ENCODE peak calls at places on chromosomes 6 and 20, in nine cellular contexts. One of them, this sample, is unnamed.

GRCh38 chr6:134247854-134248580 is 69.9 kb downstream of the SGK1 start:
- DNase-seq in stimulated activated CD4-positive, alpha-beta T cell treated with anti-CD3 and anti-CD28 coated beads, Interleukin-2, amount 100 ng/mL, for 24 hours: no peak
- DNase-seq in amniotic epithelial cell: no peak
- DNase-seq in activated T-helper 1 cell treated with anti-CD3 and anti-CD28 coated beads, Interleukin-2, amount 50 U/mL, for 16 hours: no peak
- DNase-seq in endothelial cell: no peak
- DNase-seq in lower leg skin: no peak
- DNase-seq in mucosa of gallbladder: no peak
- DNase-seq in hepatocyte: no peak
- DNase-seq in stimulated activated naive CD4-positive, alpha-beta T cell: no peak
- DNase-seq in this sample: no peak

GRCh38 chr6:113461153-113461897 is 395.8 kb upstream of the MARCKS start:
- DNase-seq in stimulated activated CD4-positive, alpha-beta T cell treated with anti-CD3 and anti-CD28 coated beads, Interleukin-2, amount 100 ng/mL, for 24 hours: no peak
- DNase-seq in amniotic epithelial cell: no peak
- DNase-seq in activated T-helper 1 cell treated with anti-CD3 and anti-CD28 coated beads, Interleukin-2, amount 50 U/mL, for 16 hours: no peak
- DNase-seq in endothelial cell: no peak
- DNase-seq in lower leg skin: no peak
- DNase-seq in mucosa of gallbladder: no peak
- DNase-seq in hepatocyte: no peak
- DNase-seq in stimulated activated naive CD4-positive, alpha-beta T cell: no peak
- DNase-seq in this sample: no peak

GRCh38 chr6:161444464-161444863 is 170.6 kb upstream of the AGPAT4 start:
- DNase-seq in stimulated activated CD4-positive, alpha-beta T cell treated with anti-CD3 and anti-CD28 coated beads, Interleukin-2, amount 100 ng/mL, for 24 hours: peak
- DNase-seq in amniotic epithelial cell: no peak
- DNase-seq in activated T-helper 1 cell treated with anti-CD3 and anti-CD28 coated beads, Interleukin-2, amount 50 U/mL, for 16 hours: no peak
- DNase-seq in endothelial cell: no peak
- DNase-seq in lower leg skin: peak
- DNase-seq in mucosa of gallbladder: peak
- DNase-seq in hepatocyte: no peak
- DNase-seq in stimulated activated naive CD4-positive, alpha-beta T cell: no peak
- DNase-seq in this sample: peak

GRCh38 chr20:9301129-9302072 is 213.0 kb upstream of the LAMP5 start:
- DNase-seq in stimulated activated CD4-positive, alpha-beta T cell treated with anti-CD3 and anti-CD28 coated beads, Interleukin-2, amount 100 ng/mL, for 24 hours: no peak
- DNase-seq in amniotic epithelial cell: peak
- DNase-seq in activated T-helper 1 cell treated with anti-CD3 and anti-CD28 coated beads, Interleukin-2, amount 50 U/mL, for 16 hours: no peak
- DNase-seq in endothelial cell: no peak
- DNase-seq in lower leg skin: no peak
- DNase-seq in mucosa of gallbladder: peak
- DNase-seq in hepatocyte: peak
- DNase-seq in stimulated activated naive CD4-positive, alpha-beta T cell: no peak
- DNase-seq in this sample: peak

GRCh38 chr6:163340201-163340887 is 74.2 kb upstream of the QKI start:
- DNase-seq in stimulated activated CD4-positive, alpha-beta T cell treated with anti-CD3 and anti-CD28 coated beads, Interleukin-2, amount 100 ng/mL, for 24 hours: no peak
- DNase-seq in amniotic epithelial cell: no peak
- DNase-seq in activated T-helper 1 cell treated with anti-CD3 and anti-CD28 coated beads, Interleukin-2, amount 50 U/mL, for 16 hours: no peak
- DNase-seq in endothelial cell: no peak
- DNase-seq in lower leg skin: no peak
- DNase-seq in mucosa of gallbladder: no peak
- DNase-seq in hepatocyte: no peak
- DNase-seq in stimulated activated naive CD4-positive, alpha-beta T cell: no peak
- DNase-seq in this sample: no peak

GRCh38 chr6:6191909-6192308 is 128.6 kb downstream of the F13A1 start:
- DNase-seq in stimulated activated CD4-positive, alpha-beta T cell treated with anti-CD3 and anti-CD28 coated beads, Interleukin-2, amount 100 ng/mL, for 24 hours: no peak
- DNase-seq in amniotic epithelial cell: no peak
- DNase-seq in activated T-helper 1 cell treated with anti-CD3 and anti-CD28 coated beads, Interleukin-2, amount 50 U/mL, for 16 hours: no peak
- DNase-seq in endothelial cell: no peak
- DNase-seq in lower leg skin: no peak
- DNase-seq in mucosa of gallbladder: no peak
- DNase-seq in hepatocyte: no peak
- DNase-seq in stimulated activated naive CD4-positive, alpha-beta T cell: no peak
- DNase-seq in this sample: no peak

GRCh38 chr6:86031713-86032112 is 389.0 kb upstream of the SYNCRIP start:
- DNase-seq in stimulated activated CD4-positive, alpha-beta T cell treated with anti-CD3 and anti-CD28 coated beads, Interleukin-2, amount 100 ng/mL, for 24 hours: no peak
- DNase-seq in amniotic epithelial cell: no peak
- DNase-seq in activated T-helper 1 cell treated with anti-CD3 and anti-CD28 coated beads, Interleukin-2, amount 50 U/mL, for 16 hours: no peak
- DNase-seq in endothelial cell: no peak
- DNase-seq in lower leg skin: no peak
- DNase-seq in mucosa of gallbladder: no peak
- DNase-seq in hepatocyte: no peak
- DNase-seq in stimulated activated naive CD4-positive, alpha-beta T cell: no peak
- DNase-seq in this sample: no peak

GRCh38 chr6:147674794-147675193 is 166.3 kb downstream of the SAMD5 start:
- DNase-seq in stimulated activated CD4-positive, alpha-beta T cell treated with anti-CD3 and anti-CD28 coated beads, Interleukin-2, amount 100 ng/mL, for 24 hours: no peak
- DNase-seq in amniotic epithelial cell: no peak
- DNase-seq in activated T-helper 1 cell treated with anti-CD3 and anti-CD28 coated beads, Interleukin-2, amount 50 U/mL, for 16 hours: no peak
- DNase-seq in endothelial cell: no peak
- DNase-seq in lower leg skin: no peak
- DNase-seq in mucosa of gallbladder: no peak
- DNase-seq in hepatocyte: no peak
- DNase-seq in stimulated activated naive CD4-positive, alpha-beta T cell: no peak
- DNase-seq in this sample: no peak

GRCh38 chr6:20490591-20490990 is 43.7 kb upstream of the CDKAL1 start:
- DNase-seq in stimulated activated CD4-positive, alpha-beta T cell treated with anti-CD3 and anti-CD28 coated beads, Interleukin-2, amount 100 ng/mL, for 24 hours: no peak
- DNase-seq in amniotic epithelial cell: no peak
- DNase-seq in activated T-helper 1 cell treated with anti-CD3 and anti-CD28 coated beads, Interleukin-2, amount 50 U/mL, for 16 hours: no peak
- DNase-seq in endothelial cell: no peak
- DNase-seq in lower leg skin: no peak
- DNase-seq in mucosa of gallbladder: no peak
- DNase-seq in hepatocyte: no peak
- DNase-seq in stimulated activated naive CD4-positive, alpha-beta T cell: no peak
- DNase-seq in this sample: no peak

GRCh38 chr6:162262466-162263196 is 464.9 kb downstream of the PRKN start:
- DNase-seq in stimulated activated CD4-positive, alpha-beta T cell treated with anti-CD3 and anti-CD28 coated beads, Interleukin-2, amount 100 ng/mL, for 24 hours: no peak
- DNase-seq in amniotic epithelial cell: no peak
- DNase-seq in activated T-helper 1 cell treated with anti-CD3 and anti-CD28 coated beads, Interleukin-2, amount 50 U/mL, for 16 hours: no peak
- DNase-seq in endothelial cell: no peak
- DNase-seq in lower leg skin: no peak
- DNase-seq in mucosa of gallbladder: no peak
- DNase-seq in hepatocyte: no peak
- DNase-seq in stimulated activated naive CD4-positive, alpha-beta T cell: no peak
- DNase-seq in this sample: no peak

This sample was measured in iPS-NIHi11.